ENCODE peak calls at places on chromosomes 12 and 14, in six cellular contexts. A is body of pancreas; V is stimulated activated naive CD8-positive, alpha-beta T cell treated with anti-CD3 and anti-CD28 coated beads, Interleukin-15, Interleukin-2, amounts not matched to agents 100 U/mL and 50 U/mL, for 24 hours; T is KBM-7; S is Daoy; N is left cardiac atrium. Z is an unnamed sample.

GRCh38 chr12:91577586-91578539 is 395.2 kb upstream of the DCN start:
- DNase-seq in T (peak; percentile 9), S (no peak), V (no peak), N (no peak), A (no peak), Z (no peak)

GRCh38 chr12:2925322-2925995 is 33.7 kb upstream of the TEAD4 start:
- DNase-seq in S (no peak), A (no peak), T (no peak), N (no peak), V (no peak), Z (no peak)

GRCh38 chr14:102196008-102196407 is 56.3 kb downstream of the WDR20 start:
- DNase-seq in T (no peak), S (no peak), A (no peak), N (no peak), V (no peak), Z (no peak)

GRCh38 chr12:64691227-64691792 is 67.9 kb downstream of the GNS start:
- DNase-seq in N (no peak), V (no peak), A (no peak), S (no peak), T (no peak), Z (no peak)

GRCh38 chr14:77580964-77581505 is 35.4 kb downstream of the SPTLC2 start:
- DNase-seq in A (no peak), T (no peak), S (peak; percentile 20), V (no peak), N (no peak), Z (no peak)

GRCh38 chr12:22797686-22798085 is 172.7 kb downstream of the ETNK1 start:
- DNase-seq in V (no peak), T (peak; percentile 26), S (no peak), A (no peak), N (no peak), Z (no peak)

GRCh38 chr12:56338643-56339422 is at the start of gene IL23A:
- DNase-seq in A (no peak), N (no peak), V (peak; percentile 88), S (peak; percentile 75), T (no peak), Z (no peak)

GRCh38 chr12:44628180-44628579 is 247.9 kb downstream of the NELL2 start:
- DNase-seq in V (no peak), A (no peak), N (no peak), S (no peak), T (no peak), Z (no peak)

GRCh38 chr12:92136021-92136735 is 9.5 kb downstream of the BTG1 start:
- DNase-seq in V (no peak), S (no peak), T (no peak), N (no peak), A (peak; percentile 43), Z (no peak)

GRCh38 chr12:127594351-127594970 is 672.5 kb upstream of the TMEM132C start:
- DNase-seq in A (no peak), V (no peak), S (no peak), T (peak; percentile 5), N (no peak), Z (no peak)

GRCh38 chr12:130807309-130807708 is 31.7 kb downstream of the STX2 start:
- DNase-seq in N (no peak), T (no peak), V (no peak), S (no peak), A (no peak), Z (no peak)

GRCh38 chr14:73786632-73786941 is 65.0 kb upstream of the PTGR2 start:
- DNase-seq in V (peak; percentile 49), T (peak; percentile 34), N (peak; percentile 56), A (peak; percentile 64), S (peak; percentile 48), Z (no peak)

GRCh38 chr12:131279281-131279921 is 325.7 kb downstream of the ADGRD1 start:
- DNase-seq in N (no peak), S (no peak), T (no peak), V (no peak), A (no peak), Z (no peak)

GRCh38 chr12:25322918-25323773 is 72.4 kb upstream of the KRAS start:
- DNase-seq in T (peak; percentile 18), S (peak; percentile 60), V (no peak), N (no peak), A (no peak), Z (no peak)

GRCh38 chr12:4151362-4152121 is 122.0 kb upstream of the CCND2 start:
- DNase-seq in N (no peak), V (no peak), A (no peak), S (no peak), T (no peak), Z (no peak)

GRCh38 chr12:6766651-6767300 is 613 bp downstream of the PTMS start:
- DNase-seq in S (peak; percentile 84), A (peak; percentile 84), V (peak; percentile 78), T (peak; percentile 56), N (peak; percentile 86), Z (peak; percentile 44)

Z was measured in HepG2.